ENCODE peak calls at places on chromosomes 1 and 21, in four cellular contexts. One of them, this sample, is unnamed.

GRCh38 chr1:76477131-76477530 is 390.1 kb upstream of the ST6GALNAC5 start:
- DNase-seq in NCI-H1105: no peak
- DNase-seq in anterior cingulate cortex: no peak
- DNase-seq in upper lobe of right lung: no peak
- DNase-seq in this sample: no peak

GRCh38 chr1:1318131-1318652 is 6.3 kb downstream of the INTS11 start:
- DNase-seq in anterior cingulate cortex: peak; percentile 73
- DNase-seq in upper lobe of right lung: peak; percentile 87
- DNase-seq in NCI-H1105: peak; percentile 48
- DNase-seq in this sample: peak; percentile 67

GRCh38 chr1:182925661-182926060 is 27.3 kb downstream of the SHCBP1L start:
- DNase-seq in NCI-H1105: no peak
- DNase-seq in upper lobe of right lung: no peak
- DNase-seq in anterior cingulate cortex: no peak
- DNase-seq in this sample: no peak

GRCh38 chr21:35416866-35417453 is 367.9 kb upstream of the RUNX1 start:
- DNase-seq in upper lobe of right lung: no peak
- DNase-seq in NCI-H1105: no peak
- DNase-seq in anterior cingulate cortex: no peak
- DNase-seq in this sample: no peak

GRCh38 chr1:44371206-44371605 is 16.1 kb upstream of the ERI3 start:
- DNase-seq in anterior cingulate cortex: no peak
- DNase-seq in upper lobe of right lung: no peak
- DNase-seq in NCI-H1105: no peak
- DNase-seq in this sample: no peak

GRCh38 chr21:37269481-37269880 is 2.3 kb upstream of the VPS26C start:
- DNase-seq in anterior cingulate cortex: no peak
- DNase-seq in NCI-H1105: no peak
- DNase-seq in upper lobe of right lung: no peak
- DNase-seq in this sample: no peak

GRCh38 chr1:24075946-24076345 is 36.0 kb downstream of the MYOM3 start:
- DNase-seq in NCI-H1105: no peak
- DNase-seq in upper lobe of right lung: no peak
- DNase-seq in anterior cingulate cortex: no peak
- DNase-seq in this sample: no peak

GRCh38 chr1:217418241-217418840 is 212.5 kb downstream of the GPATCH2 start:
- DNase-seq in NCI-H1105: no peak
- DNase-seq in anterior cingulate cortex: no peak
- DNase-seq in upper lobe of right lung: no peak
- DNase-seq in this sample: no peak

GRCh38 chr1:20717452-20718342 is at the start of gene KIF17:
- DNase-seq in NCI-H1105: peak; percentile 56
- DNase-seq in anterior cingulate cortex: peak; percentile 75
- DNase-seq in upper lobe of right lung: peak; percentile 89
- DNase-seq in this sample: no peak

GRCh38 chr21:38086580-38086979 is 170.2 kb upstream of the KCNJ15 start:
- DNase-seq in upper lobe of right lung: no peak
- DNase-seq in NCI-H1105: no peak
- DNase-seq in anterior cingulate cortex: no peak
- DNase-seq in this sample: no peak

GRCh38 chr21:32351428-32351827 is 41.4 kb downstream of the URB1 start:
- DNase-seq in NCI-H1105: no peak
- DNase-seq in upper lobe of right lung: no peak
- DNase-seq in anterior cingulate cortex: no peak
- DNase-seq in this sample: no peak

GRCh38 chr21:39451332-39452206 is at the start of gene SH3BGR:
- DNase-seq in anterior cingulate cortex: peak; percentile 36
- DNase-seq in upper lobe of right lung: peak; percentile 73
- DNase-seq in NCI-H1105: no peak
- DNase-seq in this sample: no peak

GRCh38 chr1:169487561-169487960 is 1.8 kb upstream of the SLC19A2 start:
- DNase-seq in NCI-H1105: no peak
- DNase-seq in upper lobe of right lung: no peak
- DNase-seq in anterior cingulate cortex: no peak
- DNase-seq in this sample: no peak

GRCh38 chr1:178399177-178399728 is 97.5 kb downstream of the CLEC20A start:
- DNase-seq in anterior cingulate cortex: no peak
- DNase-seq in upper lobe of right lung: no peak
- DNase-seq in NCI-H1105: no peak
- DNase-seq in this sample: no peak

GRCh38 chr1:89881415-89882058 is 60.7 kb downstream of the LRRC8D start:
- DNase-seq in anterior cingulate cortex: no peak
- DNase-seq in upper lobe of right lung: no peak
- DNase-seq in NCI-H1105: no peak
- DNase-seq in this sample: no peak

GRCh38 chr21:32538147-32538792 is 47.1 kb downstream of the TCP10L start:
- DNase-seq in anterior cingulate cortex: no peak
- DNase-seq in NCI-H1105: no peak
- DNase-seq in upper lobe of right lung: no peak
- DNase-seq in this sample: no peak

GRCh38 chr1:2574350-2574749 is 12.2 kb upstream of the PRXL2B start:
- DNase-seq in upper lobe of right lung: no peak
- DNase-seq in anterior cingulate cortex: no peak
- DNase-seq in NCI-H1105: no peak
- DNase-seq in this sample: no peak

GRCh38 chr1:86119214-86119764 is 37.3 kb downstream of the COL24A1 start:
- DNase-seq in anterior cingulate cortex: no peak
- DNase-seq in upper lobe of right lung: no peak
- DNase-seq in NCI-H1105: no peak
- DNase-seq in this sample: no peak

GRCh38 chr1:14345925-14346550 is 252.4 kb upstream of the KAZN start:
- DNase-seq in NCI-H1105: no peak
- DNase-seq in upper lobe of right lung: no peak
- DNase-seq in anterior cingulate cortex: no peak
- DNase-seq in this sample: no peak

GRCh38 chr1:67191668-67192520 is 25.6 kb downstream of the IL23R start:
- DNase-seq in anterior cingulate cortex: no peak
- DNase-seq in NCI-H1105: no peak
- DNase-seq in upper lobe of right lung: no peak
- DNase-seq in this sample: no peak

GRCh38 chr1:63753591-63753990 is 20.2 kb upstream of the ROR1 start:
- DNase-seq in anterior cingulate cortex: no peak
- DNase-seq in NCI-H1105: no peak
- DNase-seq in upper lobe of right lung: no peak
- DNase-seq in this sample: no peak

GRCh38 chr1:92315766-92316413 is 17.0 kb downstream of the RPAP2 start:
- DNase-seq in anterior cingulate cortex: no peak
- DNase-seq in upper lobe of right lung: no peak
- DNase-seq in NCI-H1105: no peak
- DNase-seq in this sample: no peak

GRCh38 chr1:27086628-27087027 is 68.3 kb downstream of the SLC9A1 start:
- DNase-seq in upper lobe of right lung: no peak
- DNase-seq in NCI-H1105: no peak
- DNase-seq in anterior cingulate cortex: no peak
- DNase-seq in this sample: no peak

GRCh38 chr1:6638226-6638625 is 13.6 kb downstream of the THAP3 start:
- DNase-seq in upper lobe of right lung: no peak
- DNase-seq in anterior cingulate cortex: peak; percentile 81
- DNase-seq in NCI-H1105: no peak
- DNase-seq in this sample: no peak

GRCh38 chr1:150560011-150560438 is 10.8 kb downstream of the ADAMTSL4 start:
- DNase-seq in NCI-H1105: peak; percentile 21
- DNase-seq in upper lobe of right lung: peak; percentile 85
- DNase-seq in anterior cingulate cortex: peak; percentile 39
- DNase-seq in this sample: no peak

GRCh38 chr1:201882665-201883132 is 6.0 kb upstream of the SHISA4 start:
- DNase-seq in upper lobe of right lung: no peak
- DNase-seq in NCI-H1105: no peak
- DNase-seq in anterior cingulate cortex: peak; percentile 49
- DNase-seq in this sample: no peak

GRCh38 chr1:207072241-207072640 is 16.4 kb upstream of the C4BPB start:
- DNase-seq in upper lobe of right lung: no peak
- DNase-seq in NCI-H1105: no peak
- DNase-seq in anterior cingulate cortex: no peak
- DNase-seq in this sample: no peak

GRCh38 chr21:35831791-35832190 is 228.5 kb downstream of the SETD4 start:
- DNase-seq in NCI-H1105: no peak
- DNase-seq in anterior cingulate cortex: no peak
- DNase-seq in upper lobe of right lung: no peak
- DNase-seq in this sample: no peak

GRCh38 chr1:32494711-32495337 is 30.0 kb downstream of the ZBTB8B start:
- DNase-seq in upper lobe of right lung: no peak
- DNase-seq in NCI-H1105: no peak
- DNase-seq in anterior cingulate cortex: no peak
- DNase-seq in this sample: no peak

GRCh38 chr1:198253668-198254067 is 96.9 kb downstream of the NEK7 start:
- DNase-seq in NCI-H1105: no peak
- DNase-seq in upper lobe of right lung: no peak
- DNase-seq in anterior cingulate cortex: no peak
- DNase-seq in this sample: no peak

GRCh38 chr1:155079210-155079486 is 511 bp downstream of the EFNA3 start:
- DNase-seq in NCI-H1105: no peak
- DNase-seq in upper lobe of right lung: no peak
- DNase-seq in anterior cingulate cortex: no peak
- DNase-seq in this sample: no peak

GRCh38 chr1:145786271-145786670 is 37.6 kb downstream of the RNF115 start:
- DNase-seq in NCI-H1105: no peak
- DNase-seq in anterior cingulate cortex: no peak
- DNase-seq in upper lobe of right lung: no peak
- DNase-seq in this sample: no peak

GRCh38 chr21:36813071-36813470 is 114.2 kb downstream of the SIM2 start:
- DNase-seq in NCI-H1105: no peak
- DNase-seq in upper lobe of right lung: no peak
- DNase-seq in anterior cingulate cortex: no peak
- DNase-seq in this sample: no peak

GRCh38 chr1:197933647-197934046 is 16.5 kb downstream of the LHX9 start:
- DNase-seq in upper lobe of right lung: no peak
- DNase-seq in anterior cingulate cortex: no peak
- DNase-seq in NCI-H1105: no peak
- DNase-seq in this sample: no peak

GRCh38 chr21:38825269-38825668 is 19.5 kb downstream of the ETS2 start:
- DNase-seq in NCI-H1105: no peak
- DNase-seq in anterior cingulate cortex: no peak
- DNase-seq in upper lobe of right lung: no peak
- DNase-seq in this sample: no peak

GRCh38 chr1:193479187-193479586 is 292.8 kb upstream of the B3GALT2 start:
- DNase-seq in anterior cingulate cortex: no peak
- DNase-seq in NCI-H1105: no peak
- DNase-seq in upper lobe of right lung: no peak
- DNase-seq in this sample: no peak

GRCh38 chr1:162471290-162471853 is 26.2 kb upstream of the UHMK1 start:
- DNase-seq in anterior cingulate cortex: no peak
- DNase-seq in upper lobe of right lung: no peak
- DNase-seq in NCI-H1105: no peak
- DNase-seq in this sample: no peak

GRCh38 chr1:22500476-22500875 is 48.8 kb downstream of the ZBTB40 start:
- DNase-seq in upper lobe of right lung: peak; percentile 72
- DNase-seq in NCI-H1105: peak; percentile 61
- DNase-seq in anterior cingulate cortex: no peak
- DNase-seq in this sample: no peak

GRCh38 chr1:206524739-206525364 is 17.5 kb downstream of the RASSF5 start:
- DNase-seq in anterior cingulate cortex: no peak
- DNase-seq in upper lobe of right lung: peak; percentile 47
- DNase-seq in NCI-H1105: no peak
- DNase-seq in this sample: no peak

GRCh38 chr1:53048960-53049573 is 12.9 kb upstream of the PODN start:
- DNase-seq in NCI-H1105: no peak
- DNase-seq in upper lobe of right lung: no peak
- DNase-seq in anterior cingulate cortex: peak; percentile 27
- DNase-seq in this sample: no peak

This sample was measured in HS-27A.